ENCODE peak calls at places on chromosomes 1 and 21, in nine cellular contexts. J, T, P, C, V, Q, O, W and N are unnamed samples.

GRCh38 chr1:183105449-183105848 is 80.6 kb upstream of the LAMC2 start:
- DNase-seq in J (no peak), T (no peak), P (no peak), C (no peak), V (no peak), Q (no peak), O (no peak), W (no peak), N (no peak)

GRCh38 chr21:44905016-44905724 is 15.5 kb downstream of the ITGB2 start:
- DNase-seq in J (no peak), T (no peak), P (no peak), C (no peak), V (no peak), Q (no peak), O (no peak), W (no peak), N (no peak)

GRCh38 chr1:163320891-163321290 is 863 bp upstream of the NUF2 start:
- DNase-seq in J (peak), T (no peak), P (no peak), C (no peak), V (no peak), Q (no peak), O (no peak), W (no peak), N (no peak)

GRCh38 chr1:204889681-204890373 is 19.2 kb downstream of the NFASC start:
- DNase-seq in J (no peak), T (no peak), P (no peak), C (no peak), V (no peak), Q (no peak), O (no peak), W (no peak), N (no peak)

GRCh38 chr1:5238351-5239123 is 584.1 kb downstream of the AJAP1 start:
- DNase-seq in J (peak), T (no peak), P (no peak), C (no peak), V (no peak), Q (no peak), O (no peak), W (no peak), N (no peak)

GRCh38 chr1:41735587-41736290 is 183.0 kb downstream of the HIVEP3 start:
- DNase-seq in J (peak), T (peak), P (no peak), C (no peak), V (no peak), Q (no peak), O (no peak), W (peak), N (peak)

GRCh38 chr1:57983441-57983840 is 559.6 kb upstream of the DAB1 start:
- DNase-seq in J (no peak), T (no peak), P (no peak), C (no peak), V (no peak), Q (no peak), O (no peak), W (no peak), N (no peak)

GRCh38 chr21:46661211-46661625 is 25.7 kb downstream of the PRMT2 start:
- DNase-seq in J (peak), T (peak), P (peak), C (peak), V (peak), Q (no peak), O (no peak), W (peak), N (peak)

GRCh38 chr1:16189921-16190499 is 22.4 kb downstream of the ARHGEF19 start:
- DNase-seq in J (no peak), T (no peak), P (no peak), C (no peak), V (no peak), Q (no peak), O (no peak), W (no peak), N (no peak)

GRCh38 chr1:164604541-164604940 is 45.6 kb downstream of the PBX1 start:
- DNase-seq in J (no peak), T (no peak), P (no peak), C (no peak), V (no peak), Q (no peak), O (no peak), W (no peak), N (no peak)

GRCh38 chr21:45542242-45542666 is at the start of gene SLC19A1:
- DNase-seq in J (peak), T (peak), P (peak), C (peak), V (no peak), Q (peak), O (peak), W (peak), N (peak)

GRCh38 chr1:163561570-163562295 is 240.0 kb downstream of the NUF2 start:
- DNase-seq in J (peak), T (no peak), P (no peak), C (no peak), V (no peak), Q (no peak), O (no peak), W (peak), N (peak)

GRCh38 chr1:30331415-30332065 is 391.8 kb downstream of the MATN1 start:
- DNase-seq in J (no peak), T (peak), P (no peak), C (peak), V (no peak), Q (no peak), O (no peak), W (no peak), N (no peak)

GRCh38 chr21:17441370-17441769 is 71.5 kb upstream of the CXADR start:
- DNase-seq in J (no peak), T (no peak), P (peak), C (no peak), V (no peak), Q (no peak), O (no peak), W (no peak), N (peak)

GRCh38 chr1:101262601-101263348 is 26.0 kb downstream of the S1PR1 start:
- DNase-seq in J (no peak), T (no peak), P (no peak), C (no peak), V (no peak), Q (no peak), O (no peak), W (no peak), N (peak)

GRCh38 chr1:33391669-33392068 is 39.2 kb downstream of the PHC2 start:
- DNase-seq in J (peak), T (no peak), P (no peak), C (no peak), V (no peak), Q (no peak), O (no peak), W (no peak), N (no peak)

GRCh38 chr1:25022361-25023189 is 92.5 kb upstream of the RUNX3 start:
- DNase-seq in J (no peak), T (peak), P (peak), C (peak), V (peak), Q (peak), O (peak), W (no peak), N (peak)

DNA sequence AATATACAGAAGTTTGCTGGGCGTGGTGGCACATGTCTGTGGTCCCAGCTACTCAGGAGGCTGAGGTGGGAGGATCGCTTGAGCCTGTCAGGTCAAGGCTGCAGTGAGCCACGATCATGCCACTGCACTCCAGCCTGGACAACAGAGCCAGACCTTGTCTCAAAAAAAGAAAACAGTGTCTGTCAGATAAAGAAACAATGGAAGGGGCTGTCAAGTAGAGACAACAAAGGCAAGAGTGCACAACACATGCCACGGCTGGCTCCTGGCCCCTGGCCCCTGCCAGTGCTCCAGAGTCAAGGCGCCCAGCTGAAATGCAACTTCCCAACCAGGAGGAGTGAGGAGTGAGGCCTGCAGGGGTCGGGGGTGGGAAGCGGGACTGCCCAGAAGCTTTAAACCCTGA is 32.6 kb downstream of the PRDM15 start:
- DNase-seq in J (no peak), T (peak), P (no peak), C (no peak), V (no peak), Q (no peak), O (no peak), W (no peak), N (no peak)
- H3K27ac ChIP-seq in J (no peak), T (no peak), P (no peak), C (no peak), V (no peak), Q (no peak), O (no peak), W (no peak), N (no peak)

GRCh38 chr1:78048446-78048845 is 2.7 kb downstream of the GIPC2 start:
- DNase-seq in J (no peak), T (no peak), P (no peak), C (no peak), V (no peak), Q (no peak), O (no peak), W (no peak), N (no peak)

GRCh38 chr1:78047131-78047530 is 1.4 kb downstream of the GIPC2 start:
- DNase-seq in J (no peak), T (no peak), P (peak), C (no peak), V (no peak), Q (no peak), O (no peak), W (no peak), N (no peak)

GRCh38 chr1:78049396-78049795 is 3.6 kb downstream of the GIPC2 start:
- DNase-seq in J (no peak), T (no peak), P (no peak), C (no peak), V (no peak), Q (no peak), O (no peak), W (no peak), N (no peak)

GRCh38 chr1:78045850-78046778 is at the start of gene GIPC2:
- DNase-seq in J (peak), T (peak), P (peak), C (peak), V (no peak), Q (no peak), O (no peak), W (peak), N (peak)

GRCh38 chr1:78047631-78048030 is 1.9 kb downstream of the GIPC2 start:
- DNase-seq in J (no peak), T (no peak), P (no peak), C (no peak), V (no peak), Q (no peak), O (no peak), W (no peak), N (peak)
- H3K27ac ChIP-seq in J (no peak), T (no peak), P (peak), C (no peak), V (no peak), Q (no peak), O (no peak), W (no peak), N (no peak)

DNA sequence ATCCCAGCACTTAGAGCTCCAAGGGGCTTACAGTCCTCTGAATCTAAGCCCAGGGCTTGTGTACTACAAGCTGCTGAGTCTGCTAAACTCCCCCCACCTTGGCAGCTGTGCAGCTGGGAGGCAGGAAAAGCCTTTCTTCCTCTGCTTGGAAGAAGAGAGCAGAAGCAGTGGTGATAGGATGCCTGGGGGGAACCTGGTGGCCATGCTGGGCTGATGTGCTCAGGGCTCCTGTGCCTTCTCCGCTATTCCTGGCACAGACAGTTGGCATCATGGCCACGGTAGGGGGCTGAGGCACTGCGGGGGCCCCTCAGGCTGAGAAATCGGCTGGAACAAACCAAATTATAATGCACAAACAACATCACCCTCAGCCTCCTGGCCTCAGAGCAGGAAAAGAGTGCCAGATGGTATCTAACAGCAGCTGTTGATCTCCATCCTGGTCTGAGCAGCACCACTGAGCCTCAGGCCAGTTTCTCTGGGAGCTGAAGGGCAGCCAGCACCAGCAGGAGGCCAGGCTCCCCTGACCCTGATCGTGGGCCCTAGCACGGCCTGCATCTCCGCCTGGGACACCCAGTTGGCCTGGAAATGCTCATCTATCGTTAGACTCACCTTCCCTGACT is 35.8 kb downstream of the ECE1 start:
- DNase-seq in J (no peak), T (peak), P (peak), C (no peak), V (no peak), Q (no peak), O (no peak), W (no peak), N (peak)
- H3K27ac ChIP-seq in J (no peak), T (peak), P (peak), C (peak), V (peak), Q (peak), O (no peak), W (no peak), N (peak)

GRCh38 chr1:7516892-7517291 is 254.2 kb upstream of the VAMP3 start:
- DNase-seq in J (no peak), T (no peak), P (no peak), C (no peak), V (no peak), Q (no peak), O (no peak), W (no peak), N (no peak)
- H3K27ac ChIP-seq in J (no peak), T (no peak), P (no peak), C (no peak), V (no peak), Q (peak), O (no peak), W (no peak), N (no peak)

GRCh38 chr1:94817697-94818096 is 2.5 kb upstream of the SLC44A3 start:
- DNase-seq in J (no peak), T (no peak), P (no peak), C (no peak), V (no peak), Q (no peak), O (no peak), W (no peak), N (no peak)

GRCh38 chr1:94820918-94821317 is 761 bp downstream of the SLC44A3 start:
- DNase-seq in J (no peak), T (no peak), P (no peak), C (no peak), V (no peak), Q (no peak), O (no peak), W (no peak), N (no peak)

GRCh38 chr1:94819945-94820746 is at the start of gene SLC44A3:
- DNase-seq in J (peak), T (peak), P (peak), C (no peak), V (no peak), Q (peak), O (no peak), W (peak), N (peak)

GRCh38 chr1:94821636-94822305 is 1.6 kb downstream of the SLC44A3 start:
- DNase-seq in J (no peak), T (no peak), P (peak), C (no peak), V (no peak), Q (no peak), O (no peak), W (no peak), N (peak)

DNA sequence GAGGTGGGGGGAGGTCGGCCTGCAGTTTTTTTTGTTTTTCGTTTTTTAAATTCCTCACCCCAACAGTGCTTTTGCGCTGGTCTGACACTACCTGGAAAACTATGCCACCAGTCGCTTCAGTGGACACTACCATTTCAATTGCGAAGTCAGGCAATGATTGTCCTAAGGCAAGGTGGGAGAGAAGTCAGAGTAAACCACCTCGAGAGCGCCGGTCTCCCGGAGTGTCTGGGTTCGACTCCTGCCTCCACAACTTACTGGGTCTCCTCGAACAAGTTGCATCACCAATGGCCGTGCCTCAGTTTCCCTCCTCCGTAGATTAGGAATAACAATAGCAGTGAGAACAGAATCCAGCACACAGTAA is 593 bp upstream of the SLC44A3 start:
- DNase-seq in J (no peak), T (no peak), P (no peak), C (no peak), V (no peak), Q (no peak), O (no peak), W (no peak), N (no peak)
- H3K27ac ChIP-seq in J (no peak), T (no peak), P (peak), C (peak), V (no peak), Q (peak), O (no peak), W (no peak), N (peak)

DNA sequence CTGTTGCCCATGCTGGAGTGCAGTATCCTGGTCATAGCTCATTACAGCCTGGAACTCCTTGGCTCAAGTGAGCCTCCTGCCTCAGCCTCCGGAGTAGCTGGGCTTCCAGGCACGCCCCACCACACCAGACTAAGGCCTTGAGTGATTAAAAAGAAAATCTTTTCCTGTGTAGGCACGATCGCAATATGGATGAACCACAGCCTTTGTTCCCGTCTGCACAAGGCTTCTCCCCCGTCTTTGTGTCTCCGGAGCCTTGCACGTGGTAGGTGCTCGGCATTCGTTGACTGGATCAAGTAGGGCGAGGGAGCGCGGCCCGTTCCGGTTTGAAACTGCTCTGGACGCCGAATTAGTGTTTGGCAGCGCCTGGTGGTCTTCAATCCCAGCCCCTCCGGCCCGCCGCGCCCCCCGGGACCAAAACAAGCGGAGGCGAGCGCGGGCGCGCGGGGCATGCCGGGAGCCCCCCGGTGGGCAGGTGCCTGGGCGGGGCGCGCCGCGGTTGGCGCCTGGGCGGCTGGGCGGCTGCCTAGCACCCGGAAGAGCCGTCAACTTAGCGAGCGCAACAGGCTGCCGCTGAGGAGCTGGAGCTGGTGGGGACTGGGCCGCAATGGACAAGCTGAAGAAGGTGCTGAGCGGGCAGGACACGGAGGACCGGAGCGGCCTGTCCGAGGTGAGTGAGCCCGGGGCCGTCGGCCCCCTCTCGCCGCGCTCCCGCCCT is at the start of gene SFT2D2:
- DNase-seq in J (peak), T (peak), P (peak), C (peak), V (no peak), Q (peak), O (peak), W (peak), N (peak)
- H3K27ac ChIP-seq in J (peak), T (peak), P (peak), C (peak), V (peak), Q (peak), O (peak), W (peak), N (peak)